ENCODE peak calls at places on chromosomes 1 and 21, in nine cellular contexts. S is K562, G is transverse colon, O is prostate gland, E is H1, M is GM12891, Q is HCT116, N is sigmoid colon, T is GM23338. D is an unnamed sample.
A peak's percentile ranks its signal among the peaks of the same experiment; 100 is the strongest.

GRCh38 chr1:54312874-54313316 is 93.3 kb downstream of the SSBP3 start:
- DNase-seq in M (no peak), T (peak; percentile 74), O (no peak), G (peak; percentile 47), N (peak; percentile 91), E (no peak), S (no peak), Q (no peak), D (no peak)

GRCh38 chr1:76587213-76587612 is 280.1 kb upstream of the ST6GALNAC5 start:
- DNase-seq in M (no peak), G (no peak), T (no peak), Q (no peak), N (no peak), E (no peak), O (no peak), S (no peak), D (no peak)

GRCh38 chr1:154819628-154820590 is 50.2 kb downstream of the KCNN3 start:
- DNase-seq in O (no peak), S (peak; percentile 22), M (no peak), N (no peak), T (peak; percentile 72), G (no peak), E (peak; percentile 65), Q (peak; percentile 26), D (peak; percentile 31)

GRCh38 chr1:107135466-107135865 is 5.4 kb upstream of the NTNG1 start:
- DNase-seq in G (no peak), Q (no peak), T (peak; percentile 82), N (no peak), E (peak; percentile 71), M (no peak), O (no peak), S (peak; percentile 9), D (no peak)

GRCh38 chr1:237814319-237814924 is 76.3 kb downstream of the ZP4 start:
- DNase-seq in E (no peak), N (no peak), T (peak; percentile 81), M (no peak), O (no peak), G (no peak), Q (no peak), S (peak; percentile 12), D (no peak)

GRCh38 chr1:221098462-221099406 is 219.5 kb downstream of the HLX start:
- DNase-seq in T (no peak), S (no peak), M (no peak), G (no peak), E (no peak), O (no peak), N (no peak), Q (no peak), D (no peak)

GRCh38 chr1:101142244-101142643 is 94.6 kb upstream of the S1PR1 start:
- DNase-seq in G (no peak), M (no peak), T (no peak), N (no peak), O (no peak), S (no peak), E (no peak), Q (no peak), D (no peak)

GRCh38 chr1:155326020-155326526 is 5.4 kb downstream of the RUSC1 start:
- DNase-seq in S (no peak), O (no peak), G (no peak), E (no peak), N (no peak), T (no peak), Q (no peak), M (no peak), D (no peak)

GRCh38 chr1:152954436-152954835 is 7.4 kb downstream of the SPRR5 start:
- DNase-seq in G (no peak), M (no peak), N (no peak), Q (no peak), S (peak; percentile 5), O (no peak), E (no peak), T (no peak), D (no peak)
- TF ChIP-seq POLR2AphosphoS5 in G (no peak), M (no peak), N (no peak), Q (no peak), S (no peak), O (no peak), E (no peak), T (no peak), D (no peak)

GRCh38 chr1:84845357-84845756 is 47.6 kb downstream of the LPAR3 start:
- DNase-seq in M (no peak), S (no peak), Q (no peak), N (no peak), O (no peak), T (no peak), G (no peak), E (no peak), D (no peak)

GRCh38 chr1:84851839-84852238 is 41.2 kb downstream of the LPAR3 start:
- DNase-seq in E (no peak), N (no peak), M (no peak), Q (no peak), O (no peak), G (no peak), S (no peak), T (no peak), D (no peak)

GRCh38 chr1:84847253-84848247 is 45.5 kb downstream of the LPAR3 start:
- DNase-seq in O (peak; percentile 95), G (peak; percentile 80), M (no peak), T (no peak), E (no peak), Q (peak; percentile 62), S (peak; percentile 3), N (peak; percentile 88), D (peak; percentile 95)

GRCh38 chr1:84853743-84854721 is 39.0 kb downstream of the LPAR3 start:
- DNase-seq in O (no peak), N (no peak), Q (peak; percentile 56), G (no peak), S (peak; percentile 10), M (peak; percentile 27), E (no peak), T (no peak), D (no peak)

DNA sequence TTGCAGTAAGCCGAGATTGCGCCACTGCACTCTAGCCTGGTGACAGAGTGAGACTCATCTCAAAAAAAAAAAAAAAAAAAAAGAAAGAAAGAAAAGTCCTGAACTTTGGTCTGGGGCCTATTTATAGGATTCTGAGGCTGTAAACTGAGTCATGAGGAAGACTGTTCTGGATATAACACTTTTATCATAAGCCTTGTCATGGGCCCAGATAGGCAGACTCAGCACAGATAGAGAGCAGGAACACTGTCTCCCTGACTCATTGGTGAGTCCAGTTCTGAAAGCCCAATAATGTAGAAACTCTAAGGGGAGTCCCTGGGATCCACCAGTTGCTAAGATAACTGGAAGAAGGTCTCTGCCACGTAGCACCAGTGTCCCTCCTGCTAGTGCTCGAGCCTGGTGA is 43.7 kb downstream of the LPAR3 start:
- DNase-seq in O (no peak), M (no peak), E (no peak), G (no peak), S (no peak), N (no peak), Q (no peak), T (no peak), D (no peak)
- TF ChIP-seq POLR2AphosphoS5 in O (no peak), M (no peak), E (no peak), G (no peak), S (no peak), N (no peak), Q (no peak), T (no peak), D (no peak)

DNA sequence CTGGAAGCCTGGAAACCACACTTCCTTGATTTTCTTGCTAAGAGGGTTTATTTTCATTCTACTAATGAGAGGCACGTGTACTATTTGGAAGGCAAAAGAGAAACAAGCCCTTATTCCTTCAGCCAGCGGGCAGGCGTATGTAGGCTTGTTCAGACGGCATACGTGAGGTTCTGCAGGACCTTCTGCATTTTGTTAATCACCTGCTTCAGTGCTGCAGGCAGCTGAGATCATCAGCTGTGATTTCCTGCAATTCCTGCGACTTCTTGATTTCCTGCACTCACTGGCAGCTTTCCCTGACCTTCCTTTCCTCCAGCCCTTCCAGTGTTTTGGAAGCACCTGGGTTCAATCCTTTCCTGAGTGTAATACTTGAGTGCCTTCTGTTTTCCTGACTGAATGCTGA is 43.4 kb downstream of the TSNAX start:
- DNase-seq in S (no peak), O (no peak), E (no peak), Q (no peak), T (no peak), M (no peak), G (no peak), N (no peak), D (no peak)
- TF ChIP-seq POLR2AphosphoS5 in S (no peak), O (no peak), E (no peak), Q (no peak), T (no peak), M (no peak), G (no peak), N (no peak), D (no peak)

GRCh38 chr21:33670076-33670475 is 27.8 kb downstream of the ITSN1 start:
- DNase-seq in O (no peak), N (no peak), E (no peak), Q (no peak), T (no peak), M (no peak), S (no peak), G (no peak), D (no peak)

GRCh38 chr21:33666153-33666552 is 23.9 kb downstream of the ITSN1 start:
- DNase-seq in M (no peak), E (no peak), S (no peak), T (no peak), N (no peak), Q (no peak), O (no peak), G (no peak), D (no peak)

GRCh38 chr21:33664135-33664534 is 21.8 kb downstream of the ITSN1 start:
- DNase-seq in M (no peak), E (no peak), N (no peak), S (no peak), T (no peak), O (no peak), Q (no peak), G (no peak), D (no peak)

GRCh38 chr21:33668620-33669019 is 26.3 kb downstream of the ITSN1 start:
- DNase-seq in M (no peak), O (no peak), Q (no peak), E (no peak), T (no peak), S (no peak), N (no peak), G (no peak), D (no peak)

DNA sequence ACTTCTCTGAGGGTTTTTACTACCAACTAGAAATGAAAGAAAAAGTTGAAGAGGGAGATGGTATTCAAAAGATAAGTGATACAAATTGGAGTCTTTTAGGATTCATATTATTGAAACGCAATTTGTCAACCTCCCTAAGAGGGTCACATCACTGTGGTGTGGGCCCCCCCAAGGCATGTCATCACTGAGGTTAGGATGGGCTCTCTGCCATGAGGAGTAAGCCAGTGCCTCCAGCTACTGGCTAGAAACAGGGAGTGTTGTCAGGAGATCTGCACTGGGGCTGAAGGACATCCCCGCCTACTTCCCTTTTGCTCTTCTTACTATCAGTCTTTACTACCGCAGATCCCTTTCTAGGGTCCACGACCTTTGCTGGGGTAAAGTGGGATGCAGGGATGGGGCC is 25.9 kb downstream of the ITSN1 start:
- DNase-seq in O (no peak), S (peak; percentile 26), E (no peak), Q (no peak), T (no peak), M (no peak), N (no peak), G (no peak), D (no peak)
- TF ChIP-seq POLR2AphosphoS5 in O (no peak), S (no peak), E (no peak), Q (no peak), T (no peak), M (no peak), N (no peak), G (no peak), D (no peak)

D was measured in stomach.